ENCODE peak calls at places on chromosomes 13 and 19, in seven cellular contexts. X, P, S, C, O, D and Z are unnamed samples.
A peak's percentile ranks its signal among the peaks of the same experiment; 100 is the strongest.

GRCh38 chr19:40726279-40726678 is 9.4 kb downstream of the ITPKC start:
- DNase-seq in X (no peak), P (no peak), S (peak; percentile 42), C (no peak), O (no peak), D (no peak), Z (no peak)

GRCh38 chr19:33350538-33351309 is 22.8 kb upstream of the CEBPG start:
- DNase-seq in X (peak; percentile 23), P (peak; percentile 77), S (peak; percentile 8), C (peak; percentile 87), O (no peak), D (peak; percentile 100), Z (peak; percentile 24)

GRCh38 chr19:45440873-45441654 is 17.3 kb upstream of the ERCC1 start:
- DNase-seq in X (no peak), P (peak; percentile 51), S (no peak), C (no peak), O (no peak), D (peak; percentile 18), Z (peak; percentile 61)

GRCh38 chr13:51271528-51272070 is 49.4 kb downstream of the FAM124A start:
- DNase-seq in X (no peak), P (no peak), S (peak; percentile 20), C (no peak), O (no peak), D (no peak), Z (no peak)

GRCh38 chr19:7550987-7551761 is 15.7 kb downstream of the PNPLA6 start:
- DNase-seq in X (peak; percentile 33), P (no peak), S (peak; percentile 52), C (peak; percentile 76), O (peak; percentile 77), D (peak; percentile 9), Z (no peak)

GRCh38 chr13:40519637-40520036 is 146.8 kb downstream of the FOXO1 start:
- DNase-seq in X (no peak), P (no peak), S (no peak), C (no peak), O (peak; percentile 29), D (no peak), Z (no peak)

GRCh38 chr19:480016-480855 is 16.1 kb upstream of the MADCAM1 start:
- DNase-seq in X (no peak), P (peak; percentile 53), S (peak; percentile 42), C (peak; percentile 57), O (peak; percentile 81), D (peak; percentile 28), Z (peak; percentile 51)

GRCh38 chr19:41705393-41706174 is 2.8 kb upstream of the CEACAM5 start:
- DNase-seq in X (no peak), P (no peak), S (no peak), C (no peak), O (no peak), D (peak; percentile 20), Z (no peak)

GRCh38 chr19:30390356-30390988 is 18.3 kb downstream of the ZNF536 start:
- DNase-seq in X (no peak), P (no peak), S (no peak), C (no peak), O (no peak), D (no peak), Z (no peak)

GRCh38 chr19:37594982-37595382 is 306 bp downstream of the ZNF540 start:
- DNase-seq in X (peak; percentile 8), P (peak; percentile 44), S (no peak), C (peak; percentile 72), O (peak; percentile 78), D (no peak), Z (peak; percentile 59)

GRCh38 chr13:99722931-99723330 is 221.7 kb downstream of the TM9SF2 start:
- DNase-seq in X (no peak), P (no peak), S (no peak), C (no peak), O (no peak), D (no peak), Z (no peak)

GRCh38 chr19:12790628-12791344 is 500 bp upstream of the JUNB start:
- DNase-seq in X (no peak), P (no peak), S (no peak), C (no peak), O (no peak), D (peak; percentile 14), Z (no peak)

GRCh38 chr13:34863360-34864135 is 78.5 kb upstream of the NBEA start:
- DNase-seq in X (peak; percentile 55), P (peak; percentile 79), S (peak; percentile 74), C (no peak), O (no peak), D (peak; percentile 88), Z (peak; percentile 92)

DNA sequence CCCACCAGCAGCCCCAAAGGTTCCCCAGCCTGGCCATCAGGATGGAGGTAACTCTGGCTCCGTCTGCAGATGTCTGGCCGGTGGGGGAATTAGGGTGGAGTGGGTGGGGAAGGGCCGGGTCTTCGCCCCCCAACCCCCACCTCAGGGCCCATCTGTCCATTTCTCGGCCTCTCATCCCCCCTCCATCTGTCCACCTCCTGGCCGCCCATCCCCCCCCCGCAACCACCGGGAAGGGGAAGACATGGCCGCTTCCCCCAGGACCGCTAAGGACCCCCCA is 833 bp downstream of the LRFN1 start:
- DNase-seq in X (no peak), P (no peak), S (no peak), C (no peak), O (no peak), D (no peak), Z (no peak)
- H3K4me3 ChIP-seq in X (peak overlapping the region; percentile 52), P (peak overlapping the region; percentile 52), S (no peak overlapping the region), C (no peak overlapping the region), O (no peak overlapping the region), D (peak overlapping the region; percentile 57), Z (peak overlapping the region; percentile 56)

DNA sequence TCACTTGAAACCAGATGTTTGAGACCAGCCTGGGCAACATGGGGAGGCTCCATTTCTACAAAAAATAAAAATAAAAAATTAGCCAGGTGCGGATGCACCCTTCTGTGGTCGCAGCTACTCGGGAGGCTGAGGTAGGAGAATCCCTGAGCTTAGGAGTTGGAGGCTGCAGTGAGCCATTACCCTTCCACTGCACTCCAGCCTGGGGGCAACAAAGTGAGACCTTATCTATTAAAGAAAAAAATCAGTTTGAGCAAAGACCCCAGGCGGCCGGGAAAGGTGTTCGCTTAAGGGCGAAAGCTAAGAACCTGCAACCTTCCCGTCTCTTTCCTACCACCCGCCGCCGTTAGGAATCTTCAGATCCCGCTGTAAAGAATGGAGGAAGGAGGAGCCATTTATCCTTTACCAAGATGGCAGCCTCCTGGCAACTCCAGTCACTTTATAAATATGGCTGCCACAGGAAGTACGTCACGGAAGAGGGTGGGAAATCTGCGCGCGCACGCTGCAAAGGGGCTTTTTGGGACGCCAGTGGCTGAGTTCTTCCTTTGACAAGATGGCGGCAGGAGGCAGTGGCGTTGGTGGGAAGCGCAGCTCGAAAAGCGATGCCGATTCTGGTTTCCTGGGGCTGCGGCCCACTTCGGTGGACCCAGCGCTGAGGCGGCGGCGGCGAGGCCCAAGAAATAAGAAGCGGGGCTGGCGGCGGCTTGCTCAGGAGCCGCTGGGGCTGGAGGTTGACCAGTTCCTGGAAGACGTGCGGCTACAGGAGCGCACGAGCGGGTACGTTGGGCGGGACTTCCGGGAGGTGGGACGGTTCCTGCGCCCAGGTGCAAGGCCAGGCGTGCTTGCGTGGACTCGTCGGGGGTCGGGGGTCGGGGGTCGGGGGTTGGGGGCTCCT is at the start of gene NOP53:
- DNase-seq in X (peak; percentile 96), P (peak; percentile 97), S (peak; percentile 97), C (peak; percentile 98), O (peak; percentile 98), D (peak; percentile 94), Z (peak; percentile 92)
- TF ChIP-seq CTCF in X (no peak), P (no peak), S (no peak), C (peak; percentile 23), O (peak; percentile 31), D (no peak), Z (no peak)

GRCh38 chr19:15438124-15438496 is 11.6 kb downstream of the WIZ start:
- DNase-seq in X (no peak), P (no peak), S (no peak), C (no peak), O (no peak), D (no peak), Z (no peak)
- H3K4me3 ChIP-seq in X (no peak overlapping the region), P (no peak overlapping the region), S (no peak overlapping the region), C (no peak overlapping the region), O (no peak overlapping the region), D (no peak overlapping the region), Z (no peak overlapping the region)

DNA sequence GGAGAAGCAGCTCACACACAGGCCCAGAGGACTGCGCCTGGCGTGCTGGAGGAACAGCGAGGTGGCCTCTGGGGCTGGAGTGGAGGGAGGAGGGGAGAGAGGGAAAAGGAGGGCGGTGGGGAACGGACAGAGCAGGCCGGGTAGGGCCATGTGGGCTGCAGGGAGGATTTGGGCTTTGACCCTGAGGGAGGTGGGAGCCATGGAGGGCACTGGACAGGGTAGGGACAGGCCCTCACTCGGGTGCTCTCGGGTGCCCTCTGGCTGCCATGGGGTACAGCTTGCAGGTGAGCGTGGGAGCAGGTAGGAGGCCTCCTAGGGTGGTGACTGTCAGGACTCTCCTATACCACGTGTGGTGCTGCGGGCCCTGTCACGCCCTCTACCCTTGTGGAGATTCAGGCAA is 22.8 kb downstream of the PLIN4 start:
- DNase-seq in X (no peak), P (no peak), S (no peak), C (no peak), O (no peak), D (peak; percentile 32), Z (no peak)
- TF ChIP-seq CTCF in X (no peak), P (no peak), S (no peak), C (no peak), O (no peak), D (peak; percentile 45), Z (no peak)

GRCh38 chr13:85616275-85616674 is 182.9 kb downstream of the SLITRK6 start:
- DNase-seq in X (no peak), P (no peak), S (peak; percentile 36), C (no peak), O (no peak), D (peak; percentile 21), Z (no peak)
- H3K4me3 ChIP-seq in X (no peak overlapping the region), P (no peak overlapping the region), S (no peak overlapping the region), C (no peak overlapping the region), O (no peak overlapping the region), D (no peak overlapping the region), Z (no peak overlapping the region)

GRCh38 chr13:20116213-20116612 is 44.6 kb downstream of the GJA3 start:
- DNase-seq in X (no peak), P (no peak), S (no peak), C (no peak), O (no peak), D (no peak), Z (no peak)
- TF ChIP-seq CTCF in X (no peak), P (no peak), S (no peak), C (no peak), O (no peak), D (no peak), Z (no peak)

GRCh38 chr19:51965583-51965982 is 21.1 kb downstream of the ZNF350 start:
- DNase-seq in X (no peak), P (no peak), S (no peak), C (no peak), O (no peak), D (no peak), Z (no peak)

GRCh38 chr19:51971624-51972023 is 15.0 kb downstream of the ZNF350 start:
- DNase-seq in X (no peak), P (peak; percentile 5), S (peak; percentile 30), C (no peak), O (no peak), D (peak; percentile 24), Z (no peak)

GRCh38 chr19:51970718-51971117 is 15.9 kb downstream of the ZNF350 start:
- DNase-seq in X (no peak), P (no peak), S (no peak), C (no peak), O (no peak), D (no peak), Z (no peak)
- H3K4me3 ChIP-seq in X (no peak overlapping the region), P (no peak overlapping the region), S (no peak overlapping the region), C (no peak overlapping the region), O (no peak overlapping the region), D (no peak overlapping the region), Z (no peak overlapping the region)